ENCODE peak calls at places on chromosomes 5 and 9, in seven cellular contexts. G, U, Q, T, O, Z and A are unnamed samples.

GRCh38 chr5:123610665-123611406 is 98.9 kb downstream of the CSNK1G3 start:
- DNase-seq in G (peak; percentile 42), U (peak; percentile 55), Q (peak; percentile 81), T (no peak), O (no peak), Z (peak; percentile 46), A (peak; percentile 72)

GRCh38 chr5:89011778-89012320 is 128.9 kb upstream of the MEF2C start:
- DNase-seq in G (no peak), U (no peak), Q (no peak), T (no peak), O (no peak), Z (no peak), A (no peak)

GRCh38 chr5:144485540-144485939 is 314.9 kb downstream of the KCTD16 start:
- DNase-seq in G (no peak), U (no peak), Q (no peak), T (no peak), O (no peak), Z (no peak), A (no peak)

GRCh38 chr5:138978085-138978484 is 103.0 kb upstream of the LRRTM2 start:
- DNase-seq in G (no peak), U (no peak), Q (no peak), T (no peak), O (no peak), Z (peak; percentile 38), A (no peak)

GRCh38 chr5:122500245-122501086 is 188.4 kb downstream of the SNCAIP start:
- DNase-seq in G (peak; percentile 30), U (peak; percentile 12), Q (peak; percentile 72), T (peak; percentile 13), O (no peak), Z (no peak), A (peak; percentile 41)

GRCh38 chr5:133825631-133826289 is 142.7 kb downstream of the C5orf15 start:
- DNase-seq in G (no peak), U (no peak), Q (no peak), T (peak; percentile 35), O (no peak), Z (no peak), A (no peak)

GRCh38 chr5:134968055-134968454 is 348 bp downstream of the CATSPER3 start:
- DNase-seq in G (peak; percentile 28), U (no peak), Q (no peak), T (no peak), O (no peak), Z (peak; percentile 17), A (peak; percentile 76)

GRCh38 chr5:145965804-145966203 is 29.4 kb downstream of the SH3RF2 start:
- DNase-seq in G (no peak), U (no peak), Q (peak; percentile 12), T (no peak), O (no peak), Z (peak; percentile 20), A (peak; percentile 37)

GRCh38 chr5:40410231-40410861 is 269.4 kb upstream of the PTGER4 start:
- DNase-seq in G (peak; percentile 29), U (no peak), Q (peak; percentile 35), T (no peak), O (no peak), Z (peak; percentile 98), A (peak; percentile 53)

GRCh38 chr9:34554211-34555001 is 31.6 kb upstream of the ENHO start:
- DNase-seq in G (no peak), U (no peak), Q (no peak), T (no peak), O (no peak), Z (no peak), A (no peak)

GRCh38 chr5:135458356-135458755 is 6.2 kb upstream of the TIFAB start:
- DNase-seq in G (no peak), U (no peak), Q (no peak), T (no peak), O (no peak), Z (no peak), A (no peak)

GRCh38 chr9:98823666-98824334 is 16.3 kb downstream of the GALNT12 start:
- DNase-seq in G (no peak), U (no peak), Q (no peak), T (no peak), O (no peak), Z (peak; percentile 11), A (peak; percentile 47)

GRCh38 chr9:115132648-115133047 is 14.7 kb upstream of the TNC start:
- DNase-seq in G (no peak), U (no peak), Q (peak; percentile 90), T (peak; percentile 31), O (no peak), Z (no peak), A (no peak)

GRCh38 chr5:98524796-98525195 is 248.7 kb upstream of the RGMB start:
- DNase-seq in G (no peak), U (no peak), Q (no peak), T (no peak), O (no peak), Z (no peak), A (no peak)

GRCh38 chr9:15299374-15299939 is 7.6 kb downstream of the TTC39B start:
- DNase-seq in G (no peak), U (no peak), Q (no peak), T (no peak), O (no peak), Z (no peak), A (no peak)

GRCh38 chr5:107487056-107487461 is 183.7 kb downstream of the EFNA5 start:
- DNase-seq in G (no peak), U (no peak), Q (peak; percentile 74), T (peak; percentile 19), O (no peak), Z (no peak), A (peak; percentile 50)

GRCh38 chr5:107486489-107486888 is 184.2 kb downstream of the EFNA5 start:
- DNase-seq in G (peak; percentile 92), U (no peak), Q (peak; percentile 83), T (no peak), O (no peak), Z (peak; percentile 93), A (peak; percentile 95)

GRCh38 chr5:107484261-107484660 is 186.5 kb downstream of the EFNA5 start:
- DNase-seq in G (no peak), U (no peak), Q (peak; percentile 29), T (no peak), O (no peak), Z (no peak), A (no peak)

GRCh38 chr5:107483625-107484024 is 187.1 kb downstream of the EFNA5 start:
- DNase-seq in G (no peak), U (no peak), Q (no peak), T (no peak), O (no peak), Z (no peak), A (no peak)

DNA sequence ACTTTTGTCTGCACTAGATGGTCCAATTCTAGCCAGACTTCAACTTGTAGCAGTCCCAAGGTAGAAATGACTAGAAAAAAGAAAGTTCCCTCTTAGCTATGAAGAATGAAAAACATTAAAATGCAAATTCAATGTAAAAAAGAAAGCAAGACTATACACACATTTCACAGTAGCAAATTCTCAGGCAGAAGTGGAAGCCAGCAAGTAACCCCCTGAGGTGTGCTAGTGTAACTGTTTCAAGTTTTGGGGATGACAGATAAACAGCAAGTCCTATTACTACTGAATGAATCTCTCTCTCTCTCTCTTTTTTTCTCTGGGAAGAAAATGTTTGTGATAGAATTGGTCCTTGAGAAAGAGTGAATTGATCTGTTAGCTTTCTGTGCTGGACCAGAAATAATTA is 185.6 kb downstream of the EFNA5 start:
- DNase-seq in G (no peak), U (no peak), Q (no peak), T (no peak), O (no peak), Z (no peak), A (no peak)
- TF ChIP-seq CTCF in G (no peak), U (no peak), Q (no peak), T (no peak), O (no peak), Z (no peak), A (no peak)

DNA sequence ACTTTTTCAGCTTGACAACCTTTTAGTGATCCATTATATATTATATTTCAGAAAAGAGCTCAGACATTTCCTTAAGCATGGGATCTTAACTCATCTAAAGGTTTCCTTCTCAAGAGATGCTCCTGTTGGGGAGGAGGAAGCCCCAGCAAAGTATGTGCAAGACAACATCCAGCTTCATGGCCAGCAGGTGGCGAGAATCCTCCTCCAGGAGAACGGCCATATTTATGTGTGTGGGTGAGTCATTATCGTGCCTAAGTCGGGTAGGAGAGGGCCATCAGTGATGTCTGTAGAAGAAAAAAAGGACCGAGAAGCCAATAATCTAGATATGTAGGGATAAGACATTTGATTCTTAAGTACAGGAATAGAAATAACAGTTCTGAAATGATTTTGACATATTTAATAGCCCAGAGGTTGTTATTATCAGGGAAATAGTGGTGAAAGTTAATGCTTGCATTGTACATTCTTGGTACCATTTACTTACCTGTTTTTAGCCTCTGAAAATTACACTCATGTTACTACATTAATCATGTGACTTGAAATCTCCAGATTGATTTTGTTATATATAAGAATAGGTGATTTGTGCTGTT is 28.2 kb downstream of the MTRR start:
- DNase-seq in G (peak; percentile 44), U (no peak), Q (peak; percentile 81), T (no peak), O (no peak), Z (no peak), A (peak; percentile 84)
- TF ChIP-seq CTCF in G (no peak), U (peak; percentile 39), Q (peak; percentile 69), T (no peak), O (peak; percentile 20), Z (peak; percentile 54), A (peak; percentile 77)

DNA sequence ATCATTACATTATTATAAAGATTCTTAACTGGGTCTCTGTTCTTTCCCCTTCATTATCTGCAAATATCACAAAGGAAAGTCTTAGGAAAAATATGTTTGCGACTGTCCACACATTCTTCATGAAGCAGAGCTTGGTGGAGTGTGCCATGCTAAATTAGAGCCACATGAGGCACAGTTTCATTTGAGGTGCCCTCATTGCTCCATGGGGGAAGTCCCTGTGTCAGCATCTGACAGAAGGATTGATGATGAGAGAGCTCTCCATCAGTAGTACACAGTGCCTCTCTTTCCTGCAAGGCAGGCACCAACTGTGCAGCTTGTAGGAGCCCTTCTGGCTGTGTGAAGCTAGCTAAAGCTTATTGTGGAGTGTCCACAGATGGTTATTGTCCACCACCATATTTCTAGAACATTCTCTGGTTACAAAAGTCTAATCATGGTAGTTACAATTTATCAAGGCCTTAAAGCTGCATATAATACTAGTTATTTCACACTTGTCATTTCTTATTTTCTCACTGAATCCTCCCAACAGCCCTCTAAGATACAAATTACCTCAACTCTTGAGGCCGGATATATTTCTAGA is 63.9 kb downstream of the C9orf152 start:
- DNase-seq in G (peak; percentile 45), U (no peak), Q (no peak), T (no peak), O (no peak), Z (no peak), A (no peak)
- TF ChIP-seq CTCF in G (no peak), U (no peak), Q (no peak), T (no peak), O (no peak), Z (no peak), A (no peak)

GRCh38 chr9:36969216-36969771 is 64.8 kb downstream of the PAX5 start:
- DNase-seq in G (no peak), U (no peak), Q (no peak), T (no peak), O (no peak), Z (no peak), A (no peak)

GRCh38 chr9:36976371-36977030 is 57.6 kb downstream of the PAX5 start:
- DNase-seq in G (peak; percentile 82), U (no peak), Q (peak; percentile 21), T (no peak), O (no peak), Z (peak; percentile 91), A (peak; percentile 96)

GRCh38 chr9:36970007-36970888 is 63.8 kb downstream of the PAX5 start:
- DNase-seq in G (peak; percentile 58), U (peak; percentile 46), Q (peak; percentile 25), T (no peak), O (no peak), Z (peak; percentile 86), A (peak; percentile 76)

GRCh38 chr9:36971935-36972488 is 62.1 kb downstream of the PAX5 start:
- DNase-seq in G (no peak), U (no peak), Q (no peak), T (no peak), O (no peak), Z (no peak), A (no peak)

GRCh38 chr9:36974731-36975130 is 59.3 kb downstream of the PAX5 start:
- DNase-seq in G (no peak), U (no peak), Q (no peak), T (no peak), O (no peak), Z (no peak), A (no peak)
- TF ChIP-seq CTCF in G (no peak), U (no peak), Q (no peak), T (no peak), O (no peak), Z (peak; percentile 37), A (peak; percentile 23)